ENCODE peak calls at places on chromosomes 11 and 22, in eight cellular contexts. F is esophagus muscularis mucosa; N is CMK; O is activated naive CD8-positive, alpha-beta T cell treated with anti-CD3 and anti-CD28 coated beads, Interleukin-2, amount 10 ng/mL, durations not matched to agents 7 days and 5 days; Z is G401; Q is CD8-positive, alpha-beta memory T cell; U is KG1; A is AG09319. M is an unnamed sample.

GRCh38 chr11:16911186-16911585 is 103.0 kb downstream of the PLEKHA7 start:
- DNase-seq in U (no peak), Q (no peak), A (no peak), F (no peak), N (no peak), O (no peak), Z (no peak), M (no peak)

GRCh38 chr22:31973739-31974138 is 29.4 kb downstream of the YWHAH start:
- DNase-seq in Q (no peak), F (no peak), O (no peak), A (no peak), Z (no peak), U (no peak), N (no peak), M (no peak)

GRCh38 chr11:127521413-127521812 is 520.8 kb upstream of the KIRREL3 start:
- DNase-seq in F (no peak), A (no peak), O (no peak), U (no peak), Q (no peak), Z (no peak), N (no peak), M (no peak)

GRCh38 chr11:64694821-64695365 is 28.1 kb downstream of the NRXN2 start:
- DNase-seq in U (no peak), O (no peak), A (no peak), N (no peak), Q (no peak), Z (peak), F (no peak), M (peak)

GRCh38 chr11:17845431-17845881 is 110.9 kb downstream of the KCNC1 start:
- DNase-seq in F (no peak), Q (no peak), Z (no peak), O (no peak), N (no peak), U (no peak), A (peak), M (no peak)

GRCh38 chr22:19812910-19813309 is 41.8 kb downstream of the GNB1L start:
- DNase-seq in U (no peak), F (no peak), N (no peak), A (no peak), O (no peak), Z (no peak), Q (no peak), M (no peak)

GRCh38 chr22:44269117-44269498 is 43.6 kb downstream of the SHISAL1 start:
- DNase-seq in Q (no peak), F (no peak), A (no peak), N (no peak), U (no peak), Z (no peak), O (no peak), M (no peak)

GRCh38 chr11:104991994-104992393 is 23.6 kb upstream of the CASP4 start:
- DNase-seq in F (no peak), Q (no peak), A (no peak), Z (no peak), U (no peak), N (no peak), O (no peak), M (no peak)

GRCh38 chr11:71334191-71334590 is 81.8 kb upstream of the SHANK2 start:
- DNase-seq in Z (no peak), O (no peak), U (no peak), F (no peak), N (no peak), A (no peak), Q (no peak), M (no peak)